ENCODE peak calls at places on chromosomes 13 and 19, in four cellular contexts. G is fibroblast of pulmonary artery, S is pancreas, H is immature natural killer cell. I is an unnamed sample.

GRCh38 chr13:110635405-110636002 is 20.2 kb downstream of the NAXD start:
- DNase-seq in S (no peak), G (no peak), H (no peak), I (no peak)

GRCh38 chr13:99086149-99086868 is 108.4 kb upstream of the DOCK9 start:
- DNase-seq in G (peak), H (peak), S (peak), I (peak)

GRCh38 chr19:39870171-39870971 is 24.2 kb upstream of the FBL start:
- DNase-seq in S (no peak), G (no peak), H (no peak), I (no peak)

GRCh38 chr19:15122331-15123030 is 15.3 kb downstream of the SYDE1 start:
- DNase-seq in H (no peak), G (no peak), S (no peak), I (no peak)

GRCh38 chr19:13968383-13968935 is 16.1 kb downstream of the DCAF15 start:
- DNase-seq in S (no peak), H (no peak), G (no peak), I (no peak)

GRCh38 chr19:2047449-2048103 is 3.5 kb downstream of the MKNK2 start:
- DNase-seq in S (peak), H (no peak), G (no peak), I (no peak)

GRCh38 chr13:45966715-45967114 is 85.8 kb downstream of the ZC3H13 start:
- DNase-seq in S (no peak), H (no peak), G (no peak), I (no peak)

GRCh38 chr13:26811636-26812035 is 51.0 kb upstream of the GPR12 start:
- DNase-seq in S (no peak), G (no peak), H (no peak), I (no peak)

GRCh38 chr19:52962394-52963228 is at the start of gene ZNF816:
- DNase-seq in S (peak), H (peak), G (peak), I (peak)

GRCh38 chr19:46391296-46392251 is 21.8 kb downstream of the CCDC8 start:
- DNase-seq in H (no peak), G (no peak), S (no peak), I (no peak)

GRCh38 chr19:40799558-40800338 is 757 bp downstream of the EGLN2 start:
- DNase-seq in S (peak), H (peak), G (peak), I (no peak)

GRCh38 chr19:1756705-1757445 is 3.6 kb downstream of the ONECUT3 start:
- DNase-seq in S (no peak), G (no peak), H (no peak), I (no peak)

GRCh38 chr19:30539315-30539714 is 167.1 kb downstream of the ZNF536 start:
- DNase-seq in H (no peak), S (no peak), G (no peak), I (no peak)

GRCh38 chr19:11324079-11324661 is 15.3 kb downstream of the RAB3D start:
- DNase-seq in S (peak), G (peak), H (peak), I (peak)

GRCh38 chr19:7923295-7924191 is 2.4 kb downstream of the CTXN1 start:
- DNase-seq in G (no peak), H (no peak), S (no peak), I (no peak)

GRCh38 chr13:51785592-51786424 is 18.2 kb downstream of the DHRS12 start:
- DNase-seq in S (peak), G (peak), H (peak), I (no peak)

GRCh38 chr13:49810825-49811526 is 18.5 kb upstream of the KPNA3 start:
- DNase-seq in S (no peak), H (no peak), G (peak), I (no peak)